ENCODE peak calls at places on chromosomes 4 and X, in six cellular contexts. T, S, K, P, J and Y are unnamed samples.

GRCh38 chr4:69408451-69408850 is 87.3 kb downstream of the UGT2B4 start:
- DNase-seq in T (no peak), S (no peak), K (no peak), P (no peak), J (no peak), Y (no peak)

GRCh38 chrX:136138939-136139338 is 8.4 kb upstream of the FHL1 start:
- DNase-seq in T (no peak), S (no peak), K (no peak), P (no peak), J (no peak), Y (no peak)

GRCh38 chrX:40006025-40007017 is 91.4 kb downstream of the BCOR start:
- DNase-seq in T (peak), S (no peak), K (peak), P (no peak), J (peak), Y (peak)

GRCh38 chr4:124095596-124095995 is 616.9 kb downstream of the ANKRD50 start:
- DNase-seq in T (no peak), S (no peak), K (no peak), P (peak), J (no peak), Y (no peak)

GRCh38 chr4:174214102-174214878 is 69.2 kb downstream of the FBXO8 start:
- DNase-seq in T (peak), S (peak), K (peak), P (no peak), J (peak), Y (peak)

GRCh38 chr4:169132561-169133305 is 122.7 kb upstream of the CBR4 start:
- DNase-seq in T (no peak), S (no peak), K (no peak), P (no peak), J (no peak), Y (no peak)

GRCh38 chrX:44937606-44938005 is 64.6 kb downstream of the KDM6A start:
- DNase-seq in T (no peak), S (no peak), K (no peak), P (no peak), J (no peak), Y (no peak)

GRCh38 chrX:41133551-41133950 is 48.3 kb downstream of the USP9X start:
- DNase-seq in T (no peak), S (no peak), K (no peak), P (no peak), J (no peak), Y (no peak)

GRCh38 chr4:112509243-112510190 is 6.5 kb downstream of the NEUROG2 start:
- DNase-seq in T (no peak), S (peak), K (no peak), P (peak), J (peak), Y (peak)

GRCh38 chrX:109742722-109743121 is 9.7 kb upstream of the ACSL4 start:
- DNase-seq in T (no peak), S (no peak), K (no peak), P (no peak), J (no peak), Y (no peak)

GRCh38 chr4:12421364-12421763 is 992.7 kb upstream of the HS3ST1 start:
- DNase-seq in T (no peak), S (no peak), K (peak), P (no peak), J (no peak), Y (peak)

GRCh38 chr4:48445704-48446103 is 37.4 kb upstream of the SLC10A4 start:
- DNase-seq in T (peak), S (no peak), K (no peak), P (peak), J (no peak), Y (no peak)

GRCh38 chrX:40008841-40009461 is 88.8 kb downstream of the BCOR start:
- DNase-seq in T (peak), S (no peak), K (peak), P (no peak), J (peak), Y (peak)

GRCh38 chrX:10634681-10635161 is 14.3 kb upstream of the MID1 start:
- DNase-seq in T (peak), S (no peak), K (peak), P (peak), J (no peak), Y (peak)

GRCh38 chrX:102651242-102651967 is at the start of gene GPRASP1:
- DNase-seq in T (peak), S (peak), K (no peak), P (peak), J (peak), Y (peak)

GRCh38 chrX:1464282-1465131 is 11.8 kb upstream of the ASMTL start:
- DNase-seq in T (no peak), S (no peak), K (no peak), P (no peak), J (peak), Y (no peak)

GRCh38 chr4:832536-832935 is 6.6 kb upstream of the CPLX1 start:
- DNase-seq in T (no peak), S (no peak), K (no peak), P (no peak), J (no peak), Y (no peak)

GRCh38 chrX:121479406-121479805 is 432.0 kb downstream of the GLUD2 start:
- DNase-seq in T (no peak), S (no peak), K (no peak), P (no peak), J (no peak), Y (peak)

GRCh38 chr4:8276358-8277240 is 7.0 kb downstream of the HTRA3 start:
- DNase-seq in T (no peak), S (no peak), K (no peak), P (peak), J (no peak), Y (no peak)

GRCh38 chrX:70998402-70999027 is 67.6 kb upstream of the SLC7A3 start:
- DNase-seq in T (peak), S (peak), K (peak), P (peak), J (peak), Y (peak)

GRCh38 chr4:123232439-123232838 is 164.2 kb upstream of the SPRY1 start:
- DNase-seq in T (peak), S (no peak), K (no peak), P (peak), J (no peak), Y (no peak)

GRCh38 chr4:187236491-187236890 is 512.8 kb upstream of the FAT1 start:
- DNase-seq in T (peak), S (no peak), K (peak), P (peak), J (no peak), Y (no peak)

GRCh38 chr4:108783666-108784463 is 21.0 kb upstream of the ETNPPL start:
- DNase-seq in T (peak), S (no peak), K (no peak), P (no peak), J (no peak), Y (no peak)

GRCh38 chr4:137677851-137678250 is 145.6 kb upstream of the PCDH18 start:
- DNase-seq in T (peak), S (no peak), K (no peak), P (peak), J (no peak), Y (no peak)

DNA sequence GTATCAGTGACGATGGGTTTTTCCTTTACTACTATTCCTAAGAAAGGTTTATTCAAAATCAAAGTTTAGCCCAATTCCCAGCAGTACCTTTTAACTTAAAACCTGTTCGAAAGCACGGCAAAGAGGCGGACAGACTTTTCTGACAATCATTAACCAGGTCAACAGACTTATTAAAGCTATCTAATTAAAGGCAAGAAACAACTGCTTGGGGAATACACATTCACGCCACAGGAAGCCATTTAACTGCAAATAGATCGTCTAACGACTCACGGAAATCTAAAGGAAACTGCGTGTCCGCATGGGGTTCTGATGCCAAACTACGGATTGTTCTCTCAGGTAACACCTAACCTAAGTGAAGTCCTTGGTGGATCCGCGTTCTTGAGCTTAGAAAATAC is 660 bp upstream of the USP53 start:
- DNase-seq in T (no peak), S (no peak), K (no peak), P (no peak), J (no peak), Y (peak)
- H4K8ac ChIP-seq in T (peak), S (no peak), K (peak), P (peak), J (peak), Y (peak)

DNA sequence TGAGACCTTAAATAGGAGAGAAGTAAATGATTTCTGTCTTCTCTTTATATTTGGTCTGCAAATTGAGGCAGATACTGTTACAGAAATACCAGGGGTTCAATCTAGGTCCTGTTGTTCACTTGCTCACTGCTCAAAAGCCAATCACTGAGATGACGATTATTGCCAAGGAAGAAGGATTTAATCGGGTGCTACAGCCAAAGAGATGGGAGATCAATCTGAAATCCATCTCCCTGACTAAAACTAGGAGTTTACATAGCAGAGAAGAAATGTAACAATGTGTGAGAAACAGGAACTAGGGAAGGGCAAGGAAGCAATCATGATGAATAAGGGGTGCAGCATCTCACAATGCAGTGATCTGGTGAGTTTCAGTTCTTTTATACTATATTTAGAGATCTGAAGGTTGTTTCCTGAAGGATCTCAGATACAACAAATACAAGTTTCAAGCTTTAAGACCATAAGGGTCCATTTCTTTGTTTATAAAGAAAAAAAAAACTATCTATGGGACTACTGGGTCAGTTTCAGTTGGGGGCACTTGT is 117.9 kb upstream of the FAM9B start:
- DNase-seq in T (no peak), S (no peak), K (no peak), P (no peak), J (no peak), Y (no peak)
- H2BK120ac ChIP-seq in T (no peak), S (no peak), K (no peak), P (no peak), J (no peak), Y (no peak)

DNA sequence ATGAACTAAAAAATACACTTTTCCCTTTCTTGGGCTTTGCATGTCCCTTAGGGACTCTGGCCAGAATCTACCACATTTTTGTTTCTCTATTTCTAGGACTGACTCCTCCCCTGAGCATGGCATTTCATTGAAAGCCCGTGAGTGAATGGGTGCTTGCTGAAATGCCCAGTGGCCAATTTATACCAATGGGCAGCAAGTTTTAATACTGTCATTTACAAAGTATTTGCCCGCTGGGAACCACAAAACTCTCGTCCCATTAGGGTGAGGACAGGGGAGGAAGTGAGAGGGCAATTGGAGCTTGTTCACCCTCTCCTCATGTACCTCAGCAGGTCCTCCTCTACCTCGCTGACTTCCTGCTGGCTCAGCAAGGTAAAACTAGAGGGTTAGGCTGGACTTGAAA is 1.1 kb downstream of the SRPX2 start:
- DNase-seq in T (peak), S (no peak), K (no peak), P (no peak), J (no peak), Y (no peak)
- H3K4me3 ChIP-seq in T (peak), S (no peak), K (no peak), P (peak), J (no peak), Y (no peak)

DNA sequence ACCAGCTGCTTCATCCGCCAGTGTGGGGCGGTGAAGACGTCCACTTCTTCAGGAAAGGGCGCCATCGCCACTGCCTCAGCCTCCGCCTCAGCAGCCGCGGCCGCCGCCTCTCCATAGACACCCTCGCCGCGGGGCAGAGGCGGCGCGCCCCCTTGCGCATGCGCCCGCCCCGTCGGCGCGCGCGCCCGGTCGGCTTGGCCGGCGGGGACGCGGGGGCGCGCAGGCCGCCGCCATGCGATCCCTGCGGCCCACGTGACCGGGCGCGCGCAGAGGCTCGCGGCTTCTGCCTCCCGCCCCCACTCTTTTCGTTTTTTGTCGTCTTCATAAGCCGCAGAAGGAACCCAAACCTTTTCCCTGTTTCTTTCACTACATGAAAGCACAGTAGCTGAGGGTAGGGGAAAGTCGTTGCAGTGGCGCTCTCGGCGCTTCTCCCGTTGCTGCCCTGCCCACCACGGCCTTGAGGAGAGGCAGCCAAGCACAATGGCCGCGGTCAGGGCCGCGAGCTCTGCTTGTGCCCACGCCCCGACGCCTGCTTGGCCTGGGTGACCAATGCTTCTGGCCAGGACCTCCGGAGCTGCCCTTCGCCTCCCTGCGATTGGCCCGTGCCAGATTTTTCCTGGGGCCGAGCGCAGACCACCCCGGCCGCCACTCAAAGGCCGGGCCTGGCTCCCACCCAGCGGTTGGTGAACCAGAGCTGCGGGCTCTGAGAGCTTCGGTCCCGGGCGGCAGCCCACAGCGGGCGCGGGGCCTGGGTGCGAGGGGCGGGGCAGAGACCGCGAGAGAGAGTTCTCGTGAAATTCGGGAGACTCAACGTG is at the start of gene FBXL5:
- DNase-seq in T (peak), S (peak), K (peak), P (peak), J (peak), Y (peak)
- H4K8ac ChIP-seq in T (peak), S (peak), K (peak), P (peak), J (peak), Y (peak)

DNA sequence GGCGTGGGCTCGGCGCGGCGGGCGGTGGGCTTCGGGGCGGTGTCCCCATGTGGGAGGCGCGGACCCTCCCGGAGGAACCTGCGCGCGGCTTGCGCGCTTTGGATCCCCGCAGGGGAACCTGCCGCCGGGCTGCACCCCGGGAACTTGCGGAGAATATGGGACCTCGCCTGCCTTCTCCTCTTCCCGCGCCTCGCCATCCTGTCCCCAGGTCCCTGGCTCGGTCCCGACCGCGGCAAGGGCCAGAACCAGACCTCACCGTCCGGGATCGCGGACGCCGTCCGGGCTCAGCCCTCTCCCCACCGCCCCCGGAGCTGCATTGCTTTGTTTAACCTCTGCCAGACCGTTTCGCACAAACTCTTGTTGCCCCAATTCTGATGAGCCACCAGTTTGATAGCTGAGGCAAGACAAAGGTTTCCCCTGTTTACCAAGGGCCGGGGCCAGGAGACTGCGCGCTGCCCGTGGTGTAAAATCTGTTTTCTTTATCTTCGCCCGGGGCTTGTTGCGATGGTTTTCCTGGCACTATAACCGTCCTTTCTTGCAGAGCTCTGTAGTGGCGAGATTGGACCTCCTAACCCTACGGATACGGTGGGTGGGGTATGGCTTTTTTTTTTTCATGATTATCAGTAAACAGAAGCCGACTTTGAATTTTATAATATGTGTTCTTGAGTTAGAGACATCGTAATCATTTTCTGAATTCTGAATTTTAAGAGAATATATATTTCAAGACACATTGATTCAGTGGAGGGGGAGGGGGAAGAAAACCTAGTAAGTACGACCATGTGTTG is 100.9 kb downstream of the CEP135 start:
- DNase-seq in T (peak), S (peak), K (no peak), P (no peak), J (peak), Y (peak)
- H2BK120ac ChIP-seq in T (no peak), S (peak), K (peak), P (no peak), J (no peak), Y (peak)

DNA sequence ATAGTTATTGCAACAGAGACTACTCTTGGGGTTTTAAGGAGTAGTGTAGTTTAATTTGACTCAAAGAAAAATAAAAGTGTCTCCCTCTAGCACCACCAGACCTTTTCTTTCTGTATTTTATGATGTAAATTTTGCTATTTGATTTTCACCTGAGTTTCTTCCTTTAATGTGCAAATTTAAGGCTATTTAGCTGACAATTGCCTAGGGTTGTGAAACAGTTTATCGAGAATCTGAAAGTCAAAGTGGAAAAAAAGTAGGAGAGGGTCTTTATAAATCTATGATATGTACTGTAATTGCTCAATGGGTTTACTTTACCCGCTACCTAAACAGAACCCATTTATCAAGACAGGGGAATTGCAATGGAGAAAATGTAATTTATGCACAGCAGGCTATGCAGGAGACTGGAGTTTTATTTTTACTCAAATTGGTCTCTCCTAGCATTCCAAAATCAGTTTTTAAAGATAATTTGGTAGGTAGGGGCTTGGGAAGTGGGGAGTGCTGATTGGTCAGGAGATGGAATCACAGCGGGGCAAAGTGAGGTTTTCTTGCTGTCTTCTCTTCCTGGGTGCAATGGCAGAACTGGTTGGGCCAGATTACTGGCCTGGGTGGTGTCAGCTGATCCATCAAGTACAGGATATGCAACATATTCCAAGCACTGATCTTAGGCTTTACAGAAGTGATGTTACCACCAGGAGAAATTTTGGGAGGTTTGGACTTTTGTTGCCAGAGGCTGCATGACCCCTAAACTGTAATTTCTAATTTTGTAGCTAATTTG is 228.6 kb upstream of the TACR3 start:
- DNase-seq in T (no peak), S (no peak), K (peak), P (no peak), J (peak), Y (peak)
- H3K4me3 ChIP-seq in T (no peak), S (no peak), K (no peak), P (no peak), J (no peak), Y (no peak)

GRCh38 chrX:47232803-47233332 is at the start of gene USP11:
- DNase-seq in T (peak), S (no peak), K (no peak), P (peak), J (peak), Y (peak)

GRCh38 chrX:47233333-47234113 is 714 bp downstream of the USP11 start:
- DNase-seq in T (peak), S (peak), K (peak), P (peak), J (peak), Y (peak)

GRCh38 chrX:47231167-47231566 is 1.6 kb upstream of the USP11 start:
- DNase-seq in T (no peak), S (no peak), K (no peak), P (no peak), J (no peak), Y (no peak)

GRCh38 chrX:47230136-47230868 is 2.5 kb upstream of the USP11 start:
- DNase-seq in T (no peak), S (no peak), K (no peak), P (no peak), J (no peak), Y (no peak)

GRCh38 chrX:47232197-47232802 is 509 bp upstream of the USP11 start:
- DNase-seq in T (no peak), S (no peak), K (peak), P (no peak), J (no peak), Y (no peak)
- H4K8ac ChIP-seq in T (peak), S (peak), K (peak), P (peak), J (peak), Y (no peak)